ENCODE peak calls at places on chromosomes 5 and 9, in five cellular contexts. W is H9, F is IMR-90, B is H1, C is mesendoderm. X is an unnamed sample.

GRCh38 chr5:179303801-179304200 is 41.5 kb downstream of the ADAMTS2 start:
- DNase-seq in W (no peak), F (no peak), B (no peak), C (no peak), X (no peak)

GRCh38 chr9:112846528-112847488 is 43.9 kb downstream of the SLC46A2 start:
- DNase-seq in W (no peak), F (peak), B (peak), C (no peak), X (no peak)

GRCh38 chr5:55234171-55234700 is 828 bp upstream of the CCNO start:
- DNase-seq in W (peak), F (peak), B (no peak), C (peak), X (no peak)

GRCh38 chr5:67135381-67135780 is 61.2 kb downstream of the CD180 start:
- DNase-seq in W (no peak), F (no peak), B (no peak), C (no peak), X (no peak)

GRCh38 chr9:91623004-91623403 is 199.4 kb upstream of the NFIL3 start:
- DNase-seq in W (no peak), F (no peak), B (no peak), C (no peak), X (no peak)

GRCh38 chr5:1437876-1438559 is 7.2 kb downstream of the SLC6A3 start:
- DNase-seq in W (no peak), F (no peak), B (no peak), C (no peak), X (no peak)

GRCh38 chr9:100505564-100506159 is 32.7 kb downstream of the TMEFF1 start:
- DNase-seq in W (peak), F (peak), B (peak), C (peak), X (no peak)

GRCh38 chr9:129483467-129484324 is 137.2 kb downstream of the C9orf50 start:
- DNase-seq in W (no peak), F (peak), B (no peak), C (peak), X (no peak)

GRCh38 chr5:62732677-62733121 is 154.1 kb downstream of the LRRC70 start:
- DNase-seq in W (no peak), F (peak), B (no peak), C (no peak), X (no peak)

GRCh38 chr5:95768731-95769130 is 37.6 kb downstream of the RHOBTB3 start:
- DNase-seq in W (no peak), F (no peak), B (no peak), C (peak), X (no peak)

GRCh38 chr9:136808075-136808780 is 480 bp downstream of the RABL6 start:
- DNase-seq in W (peak), F (no peak), B (peak), C (no peak), X (no peak)
- H2AK5ac ChIP-seq in W (no peak), F (no peak), B (no peak), C (no peak), X (peak)

GRCh38 chr5:139946440-139946839 is 96.7 kb downstream of the NRG2 start:
- DNase-seq in W (no peak), F (no peak), B (no peak), C (no peak), X (no peak)
- H3K4ac ChIP-seq in W (no peak), F (no peak), B (no peak), C (no peak), X (no peak)

DNA sequence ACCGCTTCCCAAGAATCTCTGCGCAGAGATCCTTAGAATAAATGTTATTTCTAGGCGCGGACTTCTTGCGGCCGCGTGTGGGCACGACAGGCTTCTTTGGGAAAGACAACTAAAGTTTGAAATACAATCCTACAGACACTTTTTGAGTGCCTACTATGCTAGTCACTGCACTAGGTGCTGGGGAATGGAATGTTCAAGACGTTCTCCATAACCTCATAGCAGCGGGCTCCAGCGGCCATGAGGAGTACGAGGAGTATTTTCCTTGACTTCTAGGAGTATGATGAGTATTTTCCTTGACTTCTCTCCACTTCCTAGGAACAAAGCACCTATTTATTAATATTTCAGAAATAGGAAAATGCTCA is 636 bp upstream of the PWWP2A start:
- DNase-seq in W (no peak), F (no peak), B (no peak), C (no peak), X (no peak)
- H3K27ac ChIP-seq in W (no peak), F (no peak), B (no peak), C (no peak), X (no peak)

GRCh38 chr5:74056102-74056788 is 430.2 kb downstream of the ARHGEF28 start:
- DNase-seq in W (no peak), F (no peak), B (no peak), C (peak), X (no peak)
- H2AK5ac ChIP-seq in W (no peak), F (no peak), B (no peak), C (peak), X (no peak)

GRCh38 chr5:172769598-172770373 is 1.2 kb downstream of the DUSP1 start:
- DNase-seq in W (no peak), F (peak), B (no peak), C (peak), X (no peak)

GRCh38 chr5:172772112-172772906 is 1.3 kb upstream of the DUSP1 start:
- DNase-seq in W (peak), F (peak), B (peak), C (peak), X (peak)

GRCh38 chr5:172770374-172770674 is 671 bp downstream of the DUSP1 start:
- DNase-seq in W (no peak), F (no peak), B (peak), C (no peak), X (no peak)

GRCh38 chr5:172771439-172772111 is 580 bp upstream of the DUSP1 start:
- DNase-seq in W (no peak), F (no peak), B (no peak), C (peak), X (no peak)

GRCh38 chr5:172770675-172771438 is at the start of gene DUSP1:
- DNase-seq in W (peak), F (peak), B (peak), C (peak), X (peak)
- H3K4ac ChIP-seq in W (no peak), F (peak), B (peak), C (peak), X (peak)

GRCh38 chr9:92964981-92965758 is 17.8 kb downstream of the FGD3 start:
- DNase-seq in W (no peak), F (no peak), B (no peak), C (no peak), X (no peak)
- H3K27ac ChIP-seq in W (no peak), F (no peak), B (no peak), C (no peak), X (no peak)

GRCh38 chr5:177093803-177094202 is 7.1 kb downstream of the FGFR4 start:
- DNase-seq in W (no peak), F (no peak), B (no peak), C (no peak), X (no peak)
- H2AK5ac ChIP-seq in W (no peak), F (peak), B (no peak), C (no peak), X (no peak)

GRCh38 chr5:116650544-116650943 is 75.9 kb upstream of the SEMA6A start:
- DNase-seq in W (no peak), F (no peak), B (no peak), C (no peak), X (no peak)

GRCh38 chr5:116650964-116651363 is 76.3 kb upstream of the SEMA6A start:
- DNase-seq in W (no peak), F (no peak), B (no peak), C (no peak), X (no peak)

GRCh38 chr5:116652903-116653302 is 78.3 kb upstream of the SEMA6A start:
- DNase-seq in W (no peak), F (no peak), B (no peak), C (peak), X (peak)

GRCh38 chr5:116652196-116652729 is 77.6 kb upstream of the SEMA6A start:
- DNase-seq in W (peak), F (peak), B (peak), C (peak), X (peak)

DNA sequence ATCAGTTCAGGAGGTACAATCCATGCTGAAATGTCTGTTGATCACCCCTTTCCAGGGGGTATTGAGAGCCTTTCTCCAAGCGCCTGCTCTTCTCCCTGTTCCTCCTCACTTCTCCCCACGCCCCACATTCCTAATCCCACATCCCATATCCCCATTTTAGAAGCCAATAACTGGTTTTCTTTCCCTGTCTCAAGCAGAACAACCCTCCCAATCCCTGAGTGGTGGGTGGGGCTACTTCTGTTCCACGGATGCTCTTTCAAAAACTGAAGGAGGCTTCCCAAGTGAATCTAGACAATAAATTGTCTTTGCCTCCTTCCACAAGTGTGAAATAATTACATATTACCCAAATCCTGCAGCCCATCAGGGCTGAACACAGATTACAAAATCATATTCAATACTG is 77.0 kb upstream of the SEMA6A start:
- DNase-seq in W (no peak), F (no peak), B (no peak), C (no peak), X (no peak)
- H3K4ac ChIP-seq in W (no peak), F (no peak), B (no peak), C (peak), X (no peak)

X was measured in neuronal stem cell.